ENCODE peak calls at places on chromosome 22, in seven cellular contexts. K is H9, L is A673, F is right lobe of liver, Q is left lung, O is ovary, X is HCT116. C is an unnamed sample.

GRCh38 chr22:39017596-39018365 is 3.1 kb upstream of the APOBEC3D start:
- DNase-seq in K (peak; percentile 93), L (no peak), F (no peak), Q (no peak), O (no peak), X (no peak), C (no peak)

GRCh38 chr22:29269731-29270474 is 1.8 kb downstream of the EWSR1 start:
- DNase-seq in K (no peak), L (no peak), F (no peak), Q (no peak), O (no peak), X (no peak), C (no peak)

GRCh38 chr22:37904572-37905533 is 1.2 kb upstream of the MICALL1 start:
- DNase-seq in K (peak; percentile 58), L (peak; percentile 61), F (peak; percentile 89), Q (peak; percentile 76), O (peak; percentile 66), X (peak; percentile 87), C (peak; percentile 34)

GRCh38 chr22:45923212-45923611 is 53.8 kb downstream of the WNT7B start:
- DNase-seq in K (no peak), L (no peak), F (no peak), Q (no peak), O (no peak), X (no peak), C (no peak)

GRCh38 chr22:30249049-30250038 is 2.8 kb upstream of the LIF start:
- DNase-seq in K (no peak), L (no peak), F (no peak), Q (no peak), O (no peak), X (no peak), C (no peak)

GRCh38 chr22:30564045-30564765 is 10.3 kb downstream of the GAL3ST1 start:
- DNase-seq in K (no peak), L (no peak), F (no peak), Q (no peak), O (no peak), X (no peak), C (no peak)

GRCh38 chr22:20641198-20641892 is 132.6 kb upstream of the SERPIND1 start:
- DNase-seq in K (peak; percentile 14), L (no peak), F (no peak), Q (no peak), O (no peak), X (no peak), C (no peak)

GRCh38 chr22:21760640-21761039 is 25.0 kb upstream of the YPEL1 start:
- DNase-seq in K (no peak), L (no peak), F (no peak), Q (no peak), O (no peak), X (no peak), C (no peak)

GRCh38 chr22:25048659-25049657 is 96.4 kb downstream of the KIAA1671 start:
- DNase-seq in K (peak; percentile 75), L (peak; percentile 71), F (peak; percentile 76), Q (no peak), O (peak; percentile 75), X (peak; percentile 46), C (peak; percentile 27)

GRCh38 chr22:35782504-35782903 is 64.8 kb downstream of the APOL5 start:
- DNase-seq in K (no peak), L (peak; percentile 51), F (no peak), Q (no peak), O (no peak), X (no peak), C (peak; percentile 17)

GRCh38 chr22:32541481-32541880 is 66.9 kb downstream of the FBXO7 start:
- DNase-seq in K (no peak), L (no peak), F (no peak), Q (no peak), O (no peak), X (no peak), C (no peak)

GRCh38 chr22:46224044-46224746 is 25.9 kb downstream of the CDPF1 start:
- DNase-seq in K (no peak), L (no peak), F (peak; percentile 83), Q (no peak), O (peak; percentile 48), X (no peak), C (no peak)

GRCh38 chr22:28259774-28260173 is 340.7 kb upstream of the PITPNB start:
- DNase-seq in K (no peak), L (no peak), F (no peak), Q (no peak), O (no peak), X (no peak), C (no peak)

GRCh38 chr22:41762980-41763779 is 37.3 kb upstream of the CCDC134 start:
- DNase-seq in K (peak; percentile 91), L (peak; percentile 54), F (no peak), Q (no peak), O (no peak), X (peak; percentile 28), C (no peak)

GRCh38 chr22:20516399-20516798 is 9.0 kb downstream of the MED15 start:
- DNase-seq in K (no peak), L (no peak), F (no peak), Q (no peak), O (no peak), X (no peak), C (no peak)

GRCh38 chr22:35947794-35948425 is 80.7 kb downstream of the RBFOX2 start:
- DNase-seq in K (no peak), L (no peak), F (no peak), Q (no peak), O (no peak), X (no peak), C (no peak)

GRCh38 chr22:33512961-33513360 is 407.3 kb downstream of the LARGE1 start:
- DNase-seq in K (no peak), L (no peak), F (no peak), Q (no peak), O (no peak), X (no peak), C (no peak)

GRCh38 chr22:37077802-37078448 is 26.4 kb downstream of the KCTD17 start:
- DNase-seq in K (peak; percentile 73), L (peak; percentile 61), F (no peak), Q (peak; percentile 64), O (peak; percentile 37), X (peak; percentile 26), C (peak; percentile 21)

GRCh38 chr22:39419096-39419495 is 19.5 kb downstream of the TAB1 start:
- DNase-seq in K (no peak), L (no peak), F (no peak), Q (no peak), O (no peak), X (no peak), C (no peak)

GRCh38 chr22:50316114-50317065 is 8.9 kb upstream of the PLXNB2 start:
- DNase-seq in K (no peak), L (no peak), F (peak; percentile 48), Q (no peak), O (no peak), X (no peak), C (no peak)

GRCh38 chr22:38315801-38316339 is 1.4 kb downstream of the CSNK1E start:
- DNase-seq in K (no peak), L (peak; percentile 46), F (no peak), Q (no peak), O (no peak), X (no peak), C (no peak)

GRCh38 chr22:33325232-33326004 is 267.2 kb upstream of the SYN3 start:
- DNase-seq in K (no peak), L (no peak), F (no peak), Q (no peak), O (no peak), X (no peak), C (no peak)

GRCh38 chr22:45334068-45334467 is 24.3 kb downstream of the FAM118A start:
- DNase-seq in K (no peak), L (no peak), F (no peak), Q (no peak), O (no peak), X (no peak), C (peak; percentile 48)

DNA sequence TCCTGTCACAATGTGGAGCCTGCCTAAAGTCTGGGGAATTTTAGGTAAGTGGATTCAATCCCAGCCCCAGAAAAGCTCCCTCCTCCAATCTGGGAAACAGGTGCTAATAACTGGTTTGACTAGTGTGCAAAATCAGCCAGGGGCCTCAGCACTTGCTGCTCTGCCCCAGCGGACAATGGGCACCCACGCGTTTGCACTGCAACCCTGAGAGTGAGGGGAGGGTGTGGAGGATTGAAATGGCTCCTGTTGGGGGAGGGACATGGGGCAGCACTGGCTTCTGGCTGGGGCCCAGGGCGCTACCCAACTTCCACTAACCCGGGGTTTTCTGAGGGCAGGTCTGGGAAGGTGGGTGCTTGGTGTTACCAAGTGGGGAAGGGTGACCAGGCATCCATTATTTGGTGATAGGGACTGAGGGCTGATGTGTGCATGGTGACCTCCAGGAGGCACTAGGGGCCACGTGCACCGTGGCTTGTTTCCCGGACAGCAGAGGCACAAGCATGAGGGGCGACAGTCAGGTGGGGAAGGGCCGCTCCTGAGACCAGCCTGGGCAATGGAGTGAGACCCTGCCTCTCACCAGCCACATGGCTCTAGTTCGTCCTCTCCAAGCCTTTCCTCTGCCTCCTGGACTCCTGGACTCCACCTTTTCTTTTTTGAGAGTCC is 4.3 kb upstream of the PNPLA5 start:
- DNase-seq in K (peak; percentile 60), L (no peak), F (peak; percentile 32), Q (no peak), O (no peak), X (no peak), C (no peak)
- TF ChIP-seq CTCF in K (peak; percentile 46), L (no peak), F (no peak), Q (no peak), O (no peak), X (no peak), C (no peak)

DNA sequence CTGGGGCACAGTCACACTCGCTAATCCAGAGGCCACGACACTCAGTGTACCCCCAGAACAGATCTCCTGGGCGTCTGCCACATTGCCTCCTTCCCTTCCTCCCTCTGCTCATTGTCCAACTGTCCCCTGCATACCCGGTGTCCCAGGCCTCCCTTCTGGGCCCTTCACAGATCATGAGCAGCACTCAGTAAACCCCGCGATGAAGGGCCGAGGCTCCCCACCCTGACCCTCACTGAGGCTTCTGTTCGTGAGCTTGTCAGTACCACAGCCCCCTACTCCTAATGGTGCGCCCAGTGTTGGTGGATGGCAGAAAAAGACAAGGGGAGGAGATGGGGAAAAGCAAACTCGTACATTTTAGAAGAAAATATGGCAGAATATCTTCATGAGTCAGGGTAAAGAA is 12.6 kb downstream of the RSPH14 start:
- DNase-seq in K (no peak), L (no peak), F (peak; percentile 37), Q (no peak), O (no peak), X (no peak), C (no peak)
- H3K9me3 ChIP-seq in K (no peaks in the 10 kb centered on the region), L (no peaks in the 10 kb centered on the region), F (no peaks in the 10 kb centered on the region), Q (no peaks in the 10 kb centered on the region), O (no peaks in the 10 kb centered on the region), X (no peaks in the 10 kb centered on the region), C (no peaks in the 10 kb centered on the region)

GRCh38 chr22:19108807-19109197 is 13.4 kb downstream of the DGCR2 start:
- DNase-seq in K (no peak), L (no peak), F (no peak), Q (no peak), O (no peak), X (no peak), C (no peak)
- H3K27ac ChIP-seq in K (no peak overlapping the region), L (no peak overlapping the region), F (peak overlapping the region; percentile 89), Q (peak overlapping the region; percentile 93), O (no peak overlapping the region), X (no peak overlapping the region), C (peak overlapping the region; percentile 90)

DNA sequence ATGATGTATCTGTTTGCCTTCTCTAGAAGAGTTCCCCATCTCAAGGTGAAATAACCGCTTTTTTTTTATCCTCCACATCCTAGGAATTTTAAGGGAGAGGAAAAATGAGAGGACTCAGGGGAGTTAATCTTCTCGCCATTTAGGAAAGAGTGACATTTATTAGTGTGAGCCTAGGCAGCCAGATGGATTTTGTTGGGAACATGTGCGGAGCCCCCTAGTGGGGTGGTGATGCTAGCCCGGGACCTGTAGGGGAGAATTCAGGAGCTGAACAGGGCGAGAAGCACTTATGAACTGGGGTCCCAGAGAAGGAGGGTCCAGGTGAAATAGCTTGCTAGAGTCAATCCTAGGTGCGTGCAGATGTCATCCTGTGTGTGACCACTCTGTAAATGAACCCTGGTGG is 10.7 kb downstream of the IL17RA start:
- DNase-seq in K (no peak), L (peak; percentile 33), F (no peak), Q (no peak), O (no peak), X (no peak), C (no peak)
- TF ChIP-seq CTCF in K (peak; percentile 78), L (peak; percentile 61), F (no peak), Q (peak; percentile 8), O (no peak), X (no peak), C (no peak)